ENCODE peak calls at places on chromosomes 2 and 18, in four cellular contexts. A is HCT116, W is fibroblast of lung, U is neural progenitor cell. R is an unnamed sample.

GRCh38 chr18:41881285-41881684 is 73.7 kb upstream of the PIK3C3 start:
- DNase-seq in A (no peak), W (peak), U (no peak), R (peak)

GRCh38 chr18:8426401-8426800 is 182.8 kb upstream of the RAB12 start:
- DNase-seq in U (peak), W (no peak), A (peak), R (no peak)

GRCh38 chr2:46676198-46676597 is 196.8 kb downstream of the TMEM247 start:
- DNase-seq in A (no peak), U (no peak), W (no peak), R (no peak)

GRCh38 chr2:227460079-227460485 is 11.9 kb upstream of the AGFG1 start:
- DNase-seq in W (peak), A (no peak), U (no peak), R (peak)

GRCh38 chr18:35060092-35060491 is 18.9 kb downstream of the MAPRE2 start:
- DNase-seq in A (no peak), U (no peak), W (no peak), R (no peak)

GRCh38 chr18:74617486-74617885 is 19.8 kb downstream of the ZNF407 start:
- DNase-seq in W (no peak), A (no peak), U (no peak), R (no peak)

GRCh38 chr2:240410004-240410403 is 25.5 kb upstream of the GPC1 start:
- DNase-seq in A (no peak), W (no peak), U (no peak), R (no peak)

GRCh38 chr2:186036862-186037449 is 298.4 kb downstream of the FSIP2 start:
- DNase-seq in W (peak), A (no peak), U (no peak), R (no peak)

GRCh38 chr2:23499419-23499818 is 114.4 kb downstream of the KLHL29 start:
- DNase-seq in U (no peak), A (no peak), W (no peak), R (no peak)

GRCh38 chr2:190581997-190582396 is 47.5 kb upstream of the NEMP2 start:
- DNase-seq in A (no peak), U (no peak), W (no peak), R (no peak)

DNA sequence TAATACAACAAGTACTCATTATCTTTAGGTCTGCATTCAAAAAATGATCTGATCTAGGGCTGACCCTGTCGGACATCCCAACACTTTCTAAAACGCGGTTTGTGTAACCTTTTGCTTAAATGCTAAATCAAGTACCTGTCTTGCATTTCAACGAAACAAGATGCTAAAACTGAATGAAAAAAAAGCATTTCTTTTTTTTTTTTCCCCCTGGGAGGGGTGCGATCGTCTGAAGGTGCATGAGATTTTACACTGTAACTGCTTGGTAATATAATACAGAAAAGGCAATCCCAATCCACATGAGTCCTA is 143.9 kb downstream of the MEIS1 start:
- DNase-seq in W (no peak), U (no peak), A (no peak), R (no peak)
- H3K9ac ChIP-seq in W (peak), U (no peak), A (no peak), R (no peak)

GRCh38 chr2:287471-287885 is 413 bp downstream of the ALKAL2 start:
- DNase-seq in A (no peak), U (peak), W (peak), R (no peak)

GRCh38 chr2:288743-289361 is 961 bp upstream of the ALKAL2 start:
- DNase-seq in W (no peak), A (no peak), U (peak), R (no peak)

GRCh38 chr2:289362-290089 is 1.6 kb upstream of the ALKAL2 start:
- DNase-seq in U (peak), W (peak), A (no peak), R (peak)

GRCh38 chr2:288002-288742 is at the start of gene ALKAL2:
- DNase-seq in A (no peak), U (peak), W (peak), R (no peak)

DNA sequence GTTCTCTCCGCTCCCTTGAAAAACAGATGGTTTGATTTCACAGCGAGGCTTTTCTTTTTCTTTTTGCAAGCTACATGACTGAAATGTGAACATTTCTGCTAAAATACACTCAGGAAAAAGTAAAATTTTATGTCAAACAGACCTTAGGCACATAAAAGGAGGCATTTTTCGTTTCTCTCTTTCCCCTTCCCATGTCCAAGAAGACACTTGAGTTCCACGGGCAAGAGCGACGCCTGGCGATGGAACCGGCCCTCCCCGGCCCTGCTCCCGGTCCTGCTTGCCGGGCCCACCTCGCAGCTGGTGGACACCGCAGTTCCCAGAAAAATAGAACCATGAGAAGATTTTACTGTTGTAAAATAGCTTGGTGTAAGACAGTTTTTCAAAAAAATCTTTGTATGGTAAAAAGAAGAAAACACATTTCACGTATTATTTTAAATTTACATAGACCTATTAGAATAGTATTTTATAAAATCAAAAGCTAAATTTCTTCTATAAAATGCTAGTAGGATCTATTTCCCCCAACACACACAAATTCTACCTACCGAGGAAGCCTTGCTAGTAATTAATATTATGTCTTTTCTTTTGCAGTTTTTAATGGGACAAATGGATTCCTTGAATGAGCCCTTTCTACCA is 2.3 kb upstream of the ALKAL2 start:
- DNase-seq in W (peak), A (no peak), U (peak), R (peak)
- TF ChIP-seq EZH2 in W (no peak), A (no peak), U (no peak), R (no peak)

GRCh38 chr2:74845217-74845751 is 11.4 kb downstream of the HK2 start:
- DNase-seq in W (peak), U (peak), A (peak), R (peak)
- H3K9ac ChIP-seq in W (peak), U (no peak), A (peak), R (peak)

DNA sequence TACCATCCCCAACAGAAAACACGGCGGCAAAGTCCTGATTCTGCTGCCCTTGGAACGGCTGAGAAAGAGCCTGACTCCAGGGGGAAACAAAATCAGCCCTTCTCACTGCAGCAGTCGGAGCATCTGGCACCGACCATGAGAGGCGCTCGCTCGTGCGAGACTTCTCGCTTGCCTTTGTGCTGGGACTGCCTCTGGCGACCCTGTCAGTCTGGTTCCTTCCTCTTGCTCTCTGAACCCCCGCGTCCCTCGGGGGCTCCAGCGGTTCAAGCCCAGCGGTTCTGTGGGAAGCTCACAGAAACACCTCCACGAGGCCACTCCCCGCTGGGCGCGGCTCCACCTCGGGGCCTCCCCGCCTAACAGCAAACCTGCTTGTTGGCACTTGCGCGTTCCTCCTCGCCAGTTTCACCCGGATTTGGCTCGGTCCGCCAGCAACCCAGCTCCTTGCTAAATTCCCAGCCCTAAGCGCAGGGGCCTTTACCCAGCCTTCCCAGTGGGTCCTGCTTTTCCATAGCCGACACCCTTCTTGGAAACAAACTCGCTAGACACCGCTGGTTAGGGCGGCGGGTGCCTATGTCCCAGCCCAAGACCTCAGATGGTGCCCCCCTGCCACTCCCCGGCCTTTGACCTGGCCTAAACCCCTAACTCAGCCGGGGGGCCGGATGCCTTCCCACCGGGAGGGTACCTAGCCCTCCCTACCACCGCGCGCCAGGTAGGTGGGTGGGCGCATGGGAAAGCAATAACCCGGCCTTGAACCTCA is 2.2 kb downstream of the RND3 start:
- DNase-seq in U (peak), W (peak), A (no peak), R (peak)
- TF ChIP-seq EZH2 in U (no peak), W (no peak), A (no peak), R (no peak)

GRCh38 chr2:12705230-12705629 is 11.5 kb upstream of the TRIB2 start:
- DNase-seq in A (no peak), W (no peak), U (no peak), R (no peak)

GRCh38 chr2:12700989-12701388 is 15.7 kb upstream of the TRIB2 start:
- DNase-seq in U (no peak), W (peak), A (no peak), R (peak)

GRCh38 chr2:12704378-12704777 is 12.4 kb upstream of the TRIB2 start:
- DNase-seq in U (no peak), W (peak), A (no peak), R (peak)

GRCh38 chr2:12701786-12702660 is 14.7 kb upstream of the TRIB2 start:
- DNase-seq in U (no peak), A (no peak), W (peak), R (peak)

GRCh38 chr2:12702661-12703121 is 14.0 kb upstream of the TRIB2 start:
- DNase-seq in U (peak), W (peak), A (no peak), R (peak)
- H3K9ac ChIP-seq in U (no peak), W (no peak), A (no peak), R (peak)

GRCh38 chr2:172427990-172428840 is 829 bp downstream of the ITGA6 start:
- DNase-seq in W (peak), A (no peak), U (peak), R (peak)
- TF ChIP-seq EZH2 in W (no peak), A (no peak), U (no peak), R (no peak)

GRCh38 chr2:8488001-8488738 is 193.7 kb upstream of the ID2 start:
- DNase-seq in A (no peak), W (peak), U (peak), R (no peak)
- H3K9ac ChIP-seq in A (no peak), W (no peak), U (no peak), R (no peak)

DNA sequence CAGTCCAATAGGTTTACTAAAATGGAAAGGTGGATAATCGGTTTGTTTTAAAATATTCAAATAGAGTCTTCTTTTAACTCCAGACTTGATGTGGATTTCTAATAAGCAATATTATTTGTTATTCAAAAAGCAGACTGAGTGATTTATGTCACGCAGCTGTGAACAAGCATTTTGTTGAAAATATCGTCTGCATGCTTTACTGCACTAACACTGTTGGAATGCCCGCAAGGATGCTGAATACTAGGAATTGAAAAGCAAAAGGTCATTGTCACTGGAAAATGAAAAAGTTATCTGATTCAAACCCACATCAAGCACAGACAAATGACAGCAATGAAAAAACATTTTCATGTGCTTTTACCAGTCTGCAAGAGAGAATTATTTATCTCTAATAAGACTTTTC is 31.1 kb downstream of the CHN1 start:
- DNase-seq in W (peak), U (no peak), A (no peak), R (no peak)
- TF ChIP-seq EZH2 in W (no peak), U (no peak), A (no peak), R (no peak)

GRCh38 chr2:212945526-212945925 is 205.9 kb downstream of the IKZF2 start:
- DNase-seq in W (no peak), U (no peak), A (no peak), R (no peak)

GRCh38 chr2:212941361-212941760 is 210.1 kb downstream of the IKZF2 start:
- DNase-seq in A (no peak), W (no peak), U (no peak), R (no peak)

GRCh38 chr2:212939777-212940531 is 211.5 kb downstream of the IKZF2 start:
- DNase-seq in W (no peak), A (no peak), U (no peak), R (peak)

GRCh38 chr2:212940816-212941215 is 210.6 kb downstream of the IKZF2 start:
- DNase-seq in U (peak), W (peak), A (peak), R (peak)

GRCh38 chr2:212943351-212943750 is 208.1 kb downstream of the IKZF2 start:
- DNase-seq in W (no peak), A (no peak), U (no peak), R (no peak)
- H3K9ac ChIP-seq in W (no peak), A (no peak), U (no peak), R (no peak)